ENCODE peak calls at places on chromosomes 1 and 21, in four cellular contexts. U is lung; W is mesendoderm; Z is central memory CD4-positive, alpha-beta T cell. T is an unnamed sample.
A peak's percentile ranks its signal among the peaks of the same experiment; 100 is the strongest.

GRCh38 chr1:115428262-115428661 is 90.2 kb upstream of the NGF start:
- DNase-seq in Z (no peak), W (peak; percentile 51), U (no peak), T (no peak)

GRCh38 chr1:22114083-22115012 is 28.5 kb downstream of the WNT4 start:
- DNase-seq in Z (no peak), U (no peak), W (no peak), T (no peak)

GRCh38 chr21:15520811-15521643 is 208.8 kb upstream of the USP25 start:
- DNase-seq in W (peak; percentile 37), U (no peak), Z (no peak), T (no peak)

GRCh38 chr21:45459171-45460010 is 54.4 kb downstream of the COL18A1 start:
- DNase-seq in U (no peak), Z (no peak), W (no peak), T (no peak)

GRCh38 chr1:178973671-178974091 is 52.0 kb upstream of the FAM20B start:
- DNase-seq in U (no peak), Z (no peak), W (peak; percentile 33), T (no peak)

GRCh38 chr1:218525451-218526197 is 180.5 kb downstream of the TGFB2 start:
- DNase-seq in Z (no peak), U (no peak), W (peak; percentile 65), T (no peak)

GRCh38 chr1:160056648-160057169 is 13.3 kb downstream of the KCNJ10 start:
- DNase-seq in W (no peak), U (no peak), Z (no peak), T (no peak)

GRCh38 chr1:21508580-21509350 is 458 bp upstream of the ALPL start:
- DNase-seq in W (peak; percentile 88), U (peak; percentile 81), Z (peak; percentile 35), T (peak; percentile 73)

GRCh38 chr1:62337785-62338631 is 18.8 kb upstream of the KANK4 start:
- DNase-seq in U (no peak), Z (no peak), W (peak; percentile 70), T (no peak)

GRCh38 chr1:205648212-205648910 is 16.6 kb upstream of the ELK4 start:
- DNase-seq in Z (no peak), W (peak; percentile 48), U (no peak), T (no peak)

GRCh38 chr1:93707956-93708355 is 26.3 kb upstream of the BCAR3 start:
- DNase-seq in W (no peak), U (no peak), Z (no peak), T (no peak)